ENCODE peak calls at places on chromosome 10, in ten cellular contexts. P, T, C, Q, X, K, V, Y, J and O are unnamed samples.

GRCh38 chr10:35594115-35594849 is 10.9 kb upstream of the GJD4 start:
- DNase-seq in K (no peak), Y (peak; percentile 45), T (no peak), C (no peak), P (no peak), J (no peak), Q (no peak), X (no peak), V (no peak), O (no peak)

GRCh38 chr10:86362566-86363183 is 3.9 kb downstream of the GRID1 start:
- DNase-seq in T (no peak), J (no peak), C (peak; percentile 4), V (no peak), K (no peak), P (no peak), Q (no peak), Y (no peak), X (no peak), O (no peak)

GRCh38 chr10:12393831-12394230 is 44.5 kb downstream of the CAMK1D start:
- DNase-seq in K (no peak), T (no peak), P (no peak), C (no peak), X (no peak), J (no peak), V (no peak), Y (no peak), Q (no peak), O (no peak)

GRCh38 chr10:59102394-59102793 is 74.0 kb upstream of the PHYHIPL start:
- DNase-seq in X (no peak), Q (no peak), P (no peak), C (no peak), V (no peak), Y (no peak), T (no peak), K (no peak), J (no peak), O (no peak)

GRCh38 chr10:13969118-13969791 is 361.5 kb downstream of the FRMD4A start:
- DNase-seq in C (no peak), V (no peak), J (no peak), Y (no peak), X (no peak), P (no peak), T (no peak), K (no peak), Q (no peak), O (no peak)

GRCh38 chr10:78899996-78900714 is 168.6 kb upstream of the ZMIZ1 start:
- DNase-seq in Q (peak; percentile 22), C (no peak), Y (no peak), V (no peak), X (no peak), T (no peak), J (no peak), K (no peak), P (no peak), O (peak; percentile 20)

GRCh38 chr10:80500572-80501380 is 36.9 kb upstream of the SH2D4B start:
- DNase-seq in C (no peak), V (no peak), P (peak; percentile 61), J (no peak), Q (no peak), K (no peak), Y (no peak), X (no peak), T (no peak), O (no peak)

GRCh38 chr10:133442967-133443924 is 10.5 kb upstream of the SCART1 start:
- DNase-seq in Q (peak; percentile 10), V (no peak), Y (no peak), T (no peak), J (no peak), P (no peak), K (peak; percentile 6), X (no peak), C (peak; percentile 13), O (no peak)

GRCh38 chr10:76946268-76946667 is 691.3 kb downstream of the KCNMA1 start:
- DNase-seq in K (no peak), J (no peak), X (no peak), Q (no peak), T (peak; percentile 14), V (peak; percentile 31), Y (no peak), P (no peak), C (no peak), O (peak; percentile 57)

GRCh38 chr10:24415455-24416169 is 206.7 kb downstream of the KIAA1217 start:
- DNase-seq in C (no peak), J (no peak), V (no peak), K (peak; percentile 61), T (peak; percentile 78), P (peak; percentile 2), X (no peak), Y (peak; percentile 12), Q (peak; percentile 91), O (peak; percentile 53)

GRCh38 chr10:29389935-29390334 is 101.1 kb downstream of the LYZL1 start:
- DNase-seq in V (no peak), Y (no peak), K (no peak), T (no peak), J (no peak), C (no peak), X (no peak), Q (no peak), P (no peak), O (no peak)

GRCh38 chr10:72241853-72242252 is 25.8 kb upstream of the ASCC1 start:
- DNase-seq in K (no peak), X (no peak), V (no peak), J (no peak), Q (no peak), T (no peak), Y (no peak), C (no peak), P (no peak), O (no peak)

GRCh38 chr10:74738985-74739567 is 87.3 kb upstream of the KAT6B start:
- DNase-seq in X (peak; percentile 57), P (peak; percentile 62), Q (peak; percentile 22), J (no peak), V (no peak), T (peak; percentile 34), Y (no peak), C (no peak), K (no peak), O (no peak)

GRCh38 chr10:72039377-72039776 is 49.0 kb downstream of the SPOCK2 start:
- DNase-seq in Q (no peak), Y (no peak), P (no peak), V (no peak), K (no peak), C (no peak), X (no peak), T (no peak), J (no peak), O (no peak)

GRCh38 chr10:127576751-127577161 is 27.6 kb downstream of the NPS start:
- DNase-seq in T (peak; percentile 4), Y (no peak), Q (no peak), K (no peak), C (no peak), J (no peak), X (no peak), V (no peak), P (peak; percentile 2), O (no peak)

GRCh38 chr10:100008708-100009282 is 952 bp downstream of the DNMBP start:
- DNase-seq in Q (no peak), Y (no peak), K (no peak), V (no peak), C (no peak), J (no peak), X (peak; percentile 57), T (no peak), P (peak; percentile 34), O (peak; percentile 15)

GRCh38 chr10:1011696-1012095 is 14.0 kb downstream of the IDI2 start:
- DNase-seq in Y (no peak), V (no peak), P (no peak), C (no peak), Q (no peak), X (no peak), K (no peak), J (no peak), T (no peak), O (no peak)

GRCh38 chr10:129325893-129326292 is 141.1 kb upstream of the MGMT start:
- DNase-seq in J (no peak), Q (no peak), V (no peak), Y (no peak), T (no peak), P (no peak), C (no peak), X (no peak), K (no peak), O (no peak)

GRCh38 chr10:103445767-103446567 is 6.2 kb downstream of the CALHM2 start:
- DNase-seq in K (no peak), Y (no peak), V (peak; percentile 97), C (no peak), P (peak; percentile 85), X (peak; percentile 76), Q (peak; percentile 40), T (no peak), J (no peak), O (peak; percentile 88)

GRCh38 chr10:86648706-86649426 is 5.5 kb upstream of the OPN4 start:
- DNase-seq in P (no peak), Y (no peak), K (peak; percentile 57), T (no peak), C (no peak), J (no peak), Q (peak; percentile 80), V (peak; percentile 76), X (no peak), O (peak; percentile 85)

GRCh38 chr10:18860591-18861205 is 187.9 kb upstream of the MALRD1 start:
- DNase-seq in X (no peak), Q (no peak), P (no peak), J (no peak), Y (no peak), V (no peak), K (no peak), C (no peak), T (no peak), O (no peak)

GRCh38 chr10:125144209-125144608 is 16.2 kb downstream of the CTBP2 start:
- DNase-seq in X (no peak), V (no peak), Y (no peak), C (no peak), K (no peak), T (no peak), J (no peak), P (no peak), Q (no peak), O (no peak)

GRCh38 chr10:26978531-26978930 is 117.8 kb upstream of the ABI1 start:
- DNase-seq in T (no peak), X (no peak), Y (no peak), V (no peak), C (no peak), P (no peak), Q (no peak), J (no peak), K (peak; percentile 8), O (no peak)

GRCh38 chr10:61750943-61751471 is 88.3 kb downstream of the CABCOCO1 start:
- DNase-seq in J (peak; percentile 59), C (peak; percentile 60), Y (peak; percentile 79), K (peak; percentile 20), V (no peak), T (peak; percentile 75), P (peak; percentile 80), X (peak; percentile 58), Q (peak; percentile 89), O (peak; percentile 70)

GRCh38 chr10:17220652-17221100 is 7.4 kb upstream of the VIM start:
- DNase-seq in J (no peak), P (no peak), T (no peak), Y (no peak), X (no peak), K (no peak), C (no peak), V (no peak), Q (no peak), O (peak; percentile 63)

GRCh38 chr10:22765660-22766547 is 51.5 kb upstream of the PIP4K2A start:
- DNase-seq in V (no peak), J (no peak), Q (no peak), X (no peak), Y (no peak), T (no peak), C (no peak), P (no peak), K (no peak), O (no peak)

GRCh38 chr10:71454347-71454746 is 57.6 kb downstream of the CDH23 start:
- DNase-seq in J (no peak), K (no peak), Q (no peak), T (no peak), P (no peak), C (no peak), X (no peak), Y (no peak), V (no peak), O (no peak)

GRCh38 chr10:5973069-5973468 is 4.3 kb downstream of the IL15RA start:
- DNase-seq in C (no peak), K (no peak), T (no peak), X (no peak), J (no peak), Q (peak; percentile 19), Y (no peak), P (no peak), V (no peak), O (no peak)